ENCODE peak calls at places on chromosomes 1 and 21, in six cellular contexts. J is activated CD4-positive, alpha-beta T cell treated with anti-CD3 and anti-CD28 coated beads for 36 hours; P is nephron progenitor cell; R is stromal cell of bone marrow; F is colonic mucosa; Q is effector CD4-positive, alpha-beta T cell. E is an unnamed sample.

GRCh38 chr1:203278087-203278884 is 27.0 kb upstream of the BTG2 start:
- DNase-seq in F (peak; percentile 79), P (peak; percentile 63), R (peak; percentile 68), J (peak; percentile 46), Q (peak; percentile 26), E (peak; percentile 12)

GRCh38 chr1:192270398-192270797 is 46.4 kb upstream of the RGS21 start:
- DNase-seq in P (no peak), Q (no peak), R (peak; percentile 34), J (no peak), F (no peak), E (no peak)

GRCh38 chr1:194296201-194296600 is 1109.8 kb upstream of the B3GALT2 start:
- DNase-seq in J (no peak), Q (no peak), R (no peak), P (no peak), F (no peak), E (no peak)

GRCh38 chr1:233113009-233113712 is 162.8 kb downstream of the NTPCR start:
- DNase-seq in R (peak; percentile 99), J (peak; percentile 67), P (peak; percentile 33), Q (no peak), F (peak; percentile 52), E (peak; percentile 97)

GRCh38 chr21:44485254-44485793 is 30.0 kb downstream of the LRRC3 start:
- DNase-seq in Q (peak; percentile 16), J (peak; percentile 51), F (peak; percentile 33), P (peak; percentile 57), R (no peak), E (no peak)

GRCh38 chr1:44881011-44881632 is 38.1 kb upstream of the PTCH2 start:
- DNase-seq in F (no peak), R (peak; percentile 89), Q (no peak), P (no peak), J (no peak), E (peak; percentile 75)

GRCh38 chr1:9235123-9235513 is 544 bp downstream of the H6PD start:
- DNase-seq in F (peak; percentile 30), P (no peak), Q (no peak), R (peak; percentile 37), J (no peak), E (no peak)

GRCh38 chr1:248696261-248696660 is 6.3 kb downstream of the OR14I1 start:
- DNase-seq in F (peak; percentile 49), J (peak; percentile 24), R (no peak), P (no peak), Q (no peak), E (no peak)

GRCh38 chr1:209190591-209191241 is 392.8 kb upstream of the CAMK1G start:
- DNase-seq in F (no peak), J (peak; percentile 59), R (no peak), P (peak; percentile 75), Q (no peak), E (peak; percentile 55)

GRCh38 chr1:14259191-14259757 is 339.2 kb upstream of the KAZN start:
- DNase-seq in Q (no peak), F (peak; percentile 70), R (no peak), P (no peak), J (no peak), E (peak; percentile 32)

GRCh38 chr1:53592521-53592982 is 133.4 kb downstream of the DMRTB1 start:
- DNase-seq in J (no peak), F (peak; percentile 26), R (no peak), Q (no peak), P (no peak), E (peak; percentile 76)

GRCh38 chr1:145889722-145890121 is 4.1 kb upstream of the ANKRD35 start:
- DNase-seq in P (no peak), R (no peak), Q (no peak), F (no peak), J (no peak), E (no peak)

GRCh38 chr1:1136547-1137230 is 20.8 kb upstream of the C1orf159 start:
- DNase-seq in P (no peak), Q (no peak), F (peak; percentile 91), R (no peak), J (no peak), E (no peak)

GRCh38 chr1:90919900-90920299 is 101.9 kb downstream of the ZNF644 start:
- DNase-seq in Q (no peak), J (no peak), P (no peak), F (no peak), R (peak; percentile 6), E (no peak)

GRCh38 chr1:217106231-217106630 is 383.0 kb upstream of the ESRRG start:
- DNase-seq in Q (no peak), R (no peak), P (no peak), F (no peak), J (no peak), E (no peak)

GRCh38 chr1:59025201-59025600 is 241.4 kb upstream of the JUN start:
- DNase-seq in R (no peak), F (no peak), Q (no peak), P (no peak), J (no peak), E (no peak)

GRCh38 chr1:155646307-155646706 is 36.3 kb downstream of the MSTO1 start:
- DNase-seq in J (no peak), R (no peak), P (no peak), Q (no peak), F (no peak), E (no peak)

GRCh38 chr21:17461582-17461981 is 51.3 kb upstream of the CXADR start:
- DNase-seq in R (peak; percentile 34), J (no peak), Q (no peak), F (peak; percentile 22), P (no peak), E (no peak)

GRCh38 chr1:58446368-58446767 is 100.2 kb downstream of the OMA1 start:
- DNase-seq in P (no peak), R (no peak), J (no peak), Q (no peak), F (no peak), E (no peak)

GRCh38 chr1:96557336-96557735 is 164.2 kb upstream of the PTBP2 start:
- DNase-seq in P (no peak), Q (no peak), J (no peak), F (no peak), R (no peak), E (no peak)

GRCh38 chr1:18413906-18414305 is 66.8 kb upstream of the KLHDC7A start:
- DNase-seq in J (no peak), R (no peak), Q (no peak), F (peak; percentile 86), P (no peak), E (no peak)

GRCh38 chr1:204257446-204257845 is 43.7 kb upstream of the GOLT1A start:
- DNase-seq in J (no peak), F (no peak), R (no peak), Q (no peak), P (no peak), E (no peak)

GRCh38 chr21:28669331-28669730 is 323.3 kb downstream of the LTN1 start:
- DNase-seq in F (no peak), P (no peak), Q (no peak), J (no peak), R (no peak), E (no peak)

GRCh38 chr1:62613890-62614289 is 16.6 kb downstream of the ANGPTL3 start:
- DNase-seq in Q (no peak), J (no peak), F (no peak), R (no peak), P (no peak), E (no peak)

GRCh38 chr1:201004154-201004553 is 19.4 kb downstream of the KIF21B start:
- DNase-seq in R (no peak), Q (no peak), J (no peak), P (no peak), F (no peak), E (no peak)

GRCh38 chr1:154847891-154848290 is 22.2 kb downstream of the KCNN3 start:
- DNase-seq in F (no peak), Q (no peak), P (no peak), R (no peak), J (no peak), E (no peak)

GRCh38 chr1:53765656-53766055 is 26.7 kb upstream of the GLIS1 start:
- DNase-seq in Q (no peak), J (no peak), R (no peak), P (no peak), F (no peak), E (no peak)

GRCh38 chr1:165354739-165355138 is 1.8 kb downstream of the LMX1A start:
- DNase-seq in R (no peak), F (no peak), P (peak; percentile 25), Q (no peak), J (no peak), E (no peak)

GRCh38 chr1:217734973-217735372 is 103.8 kb downstream of the SPATA17 start:
- DNase-seq in P (no peak), R (peak; percentile 2), F (no peak), J (no peak), Q (no peak), E (no peak)

E was measured in astrocyte of the cerebellum.